ENCODE peak calls at places on chromosome 5, in seven cellular contexts. K is CD4-positive, CD25-positive, alpha-beta regulatory T cell; H is IMR-90; C is CD4-positive, alpha-beta memory T cell; Z is esophagus muscularis mucosa; A is AG04450; Y is H7. R is an unnamed sample.

GRCh38 chr5:59040007-59040803 is 457.3 kb downstream of the RAB3C start:
- DNase-seq in K (no peak), Z (no peak), Y (no peak), H (no peak), A (no peak), C (no peak), R (no peak)

GRCh38 chr5:44862808-44863207 is 54.1 kb downstream of the MRPS30 start:
- DNase-seq in Z (no peak), K (peak; percentile 14), H (peak; percentile 1), A (no peak), C (no peak), Y (no peak), R (peak; percentile 35)

GRCh38 chr5:144205141-144205551 is 34.5 kb downstream of the KCTD16 start:
- DNase-seq in Y (peak; percentile 73), K (no peak), A (no peak), H (peak; percentile 50), C (no peak), Z (no peak), R (peak; percentile 32)

GRCh38 chr5:137498301-137498735 is 808 bp downstream of the SPOCK1 start:
- DNase-seq in Z (peak; percentile 84), C (no peak), H (no peak), K (no peak), A (no peak), Y (peak; percentile 83), R (no peak)

GRCh38 chr5:119418782-119419101 is 33.6 kb upstream of the HSD17B4 start:
- DNase-seq in Z (no peak), Y (no peak), H (no peak), K (no peak), C (no peak), A (no peak), R (no peak)

GRCh38 chr5:134438268-134438622 is 26.6 kb upstream of the CDKN2AIPNL start:
- DNase-seq in H (peak; percentile 90), C (no peak), A (no peak), K (no peak), Z (no peak), Y (no peak), R (no peak)

GRCh38 chr5:177426566-177427210 is at the start of gene GRK6:
- DNase-seq in Z (no peak), C (peak; percentile 73), H (no peak), A (no peak), K (peak; percentile 91), Y (peak; percentile 100), R (peak; percentile 39)

GRCh38 chr5:169696621-169697517 is 59.8 kb downstream of the DOCK2 start:
- DNase-seq in K (no peak), Z (no peak), A (no peak), Y (no peak), H (peak; percentile 25), C (no peak), R (no peak)

GRCh38 chr5:43798740-43799139 is 195.8 kb downstream of the NNT start:
- DNase-seq in H (no peak), C (no peak), K (no peak), Y (no peak), Z (no peak), A (no peak), R (no peak)

GRCh38 chr5:148858106-148858505 is 31.7 kb downstream of the ADRB2 start:
- DNase-seq in C (no peak), Z (no peak), K (no peak), A (no peak), Y (no peak), H (no peak), R (no peak)

GRCh38 chr5:93585753-93586385 is 2.8 kb downstream of the NR2F1 start:
- DNase-seq in Y (peak; percentile 50), K (no peak), A (no peak), H (peak; percentile 45), Z (peak; percentile 78), C (no peak), R (no peak)

GRCh38 chr5:71586052-71586940 is 844 bp upstream of the MCCC2 start:
- DNase-seq in Z (peak; percentile 80), A (no peak), C (no peak), H (peak; percentile 11), Y (peak; percentile 53), K (no peak), R (no peak)

GRCh38 chr5:122035913-122036312 is 42.1 kb downstream of the LOX start:
- DNase-seq in H (no peak), A (no peak), Z (no peak), Y (no peak), C (no peak), K (no peak), R (no peak)

GRCh38 chr5:154771383-154771901 is 16.3 kb downstream of the LARP1 start:
- DNase-seq in H (peak; percentile 92), Y (peak; percentile 47), A (peak; percentile 73), C (no peak), Z (no peak), K (no peak), R (peak; percentile 20)

GRCh38 chr5:55472642-55473041 is 62.1 kb downstream of the PLPP1 start:
- DNase-seq in C (no peak), Y (no peak), K (no peak), Z (no peak), H (no peak), A (no peak), R (no peak)

DNA sequence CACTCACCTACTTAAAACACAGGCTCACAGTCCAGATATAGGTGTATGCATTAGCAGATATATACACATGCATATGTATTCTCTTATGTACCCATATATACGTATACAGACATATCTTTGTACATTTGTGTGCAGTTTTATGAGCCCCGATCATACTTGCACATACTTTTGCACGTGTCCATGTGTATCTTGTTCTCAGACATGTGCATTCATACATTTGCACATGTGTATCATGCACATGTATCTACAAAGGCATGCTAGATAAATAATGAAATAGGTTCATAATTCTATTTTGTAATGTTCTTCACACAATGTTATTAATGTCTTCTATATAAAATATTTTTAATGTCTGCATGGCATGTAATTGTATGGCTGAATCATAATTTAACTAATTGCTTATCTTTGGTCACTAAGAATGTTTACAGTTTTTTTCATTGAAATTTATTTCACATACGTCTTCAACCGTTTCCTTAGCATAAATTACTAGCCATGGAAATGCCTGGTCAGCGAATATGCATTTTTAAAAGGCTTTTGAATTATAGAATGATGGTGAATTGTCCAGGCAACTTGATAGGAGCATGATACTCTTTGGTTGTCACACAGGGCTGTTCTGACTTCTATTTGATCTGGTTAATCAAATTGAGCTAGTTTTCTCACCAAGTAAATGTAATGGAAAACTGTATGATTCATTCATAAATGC is 2.6 kb downstream of the NDFIP1 start:
- DNase-seq in Z (no peak), Y (no peak), A (no peak), C (no peak), K (no peak), H (no peak), R (no peak)
- H3K4me3 ChIP-seq in Z (no peak overlapping the region), Y (no peak overlapping the region), A (no peak overlapping the region), C (peak overlapping the region; percentile 6), K (peak overlapping the region; percentile 99), H (no peak overlapping the region), R (no peak overlapping the region)

GRCh38 chr5:83572271-83572670 is 100.7 kb downstream of the VCAN start:
- DNase-seq in Y (no peak), H (no peak), K (no peak), C (no peak), Z (no peak), A (no peak), R (no peak)

GRCh38 chr5:83576341-83576740 is 104.8 kb downstream of the VCAN start:
- DNase-seq in Z (no peak), Y (no peak), K (no peak), C (no peak), H (peak; percentile 52), A (no peak), R (no peak)

GRCh38 chr5:83577036-83577636 is 105.6 kb downstream of the VCAN start:
- DNase-seq in H (peak; percentile 32), A (no peak), Z (no peak), C (no peak), K (no peak), Y (no peak), R (no peak)
- H3K4me3 ChIP-seq in H (no peak overlapping the region), A (no peak overlapping the region), Z (no peak overlapping the region), C (no peak overlapping the region), K (no peak overlapping the region), Y (no peak overlapping the region), R (no peak overlapping the region)

DNA sequence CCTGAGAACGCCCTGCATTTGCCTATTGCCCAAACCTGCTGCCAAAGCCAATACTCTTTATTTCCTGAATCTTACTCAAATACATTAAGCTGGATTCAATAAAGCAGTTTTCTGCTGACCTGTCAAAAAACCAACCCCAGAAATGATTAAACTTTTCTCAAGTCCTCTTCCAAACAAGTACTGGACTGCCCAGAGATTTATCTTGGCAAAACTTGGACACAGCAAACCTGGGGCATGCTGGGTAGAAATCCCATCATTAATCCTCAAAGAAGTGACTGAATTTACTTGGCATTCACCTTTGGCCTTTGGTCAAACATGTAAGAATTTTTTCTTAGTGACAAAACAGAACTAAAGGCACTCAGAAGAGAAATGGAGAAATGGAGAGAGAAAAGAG is 248.5 kb upstream of the NREP start:
- DNase-seq in Z (no peak), Y (no peak), C (no peak), A (no peak), H (peak; percentile 50), K (no peak), R (no peak)
- H3K4me3 ChIP-seq in Z (no peak overlapping the region), Y (no peak overlapping the region), C (no peak overlapping the region), A (no peak overlapping the region), H (no peak overlapping the region), K (no peak overlapping the region), R (no peak overlapping the region)

GRCh38 chr5:173234129-173234793 is 745 bp downstream of the NKX2-5 start:
- DNase-seq in Y (peak; percentile 74), H (no peak), K (no peak), Z (no peak), C (no peak), A (no peak), R (peak; percentile 38)

GRCh38 chr5:173233347-173234128 is 1.5 kb downstream of the NKX2-5 start:
- DNase-seq in A (no peak), C (no peak), Y (peak; percentile 61), Z (no peak), K (no peak), H (no peak), R (no peak)

GRCh38 chr5:173231381-173231766 is 3.6 kb downstream of the NKX2-5 start:
- DNase-seq in K (no peak), H (no peak), C (no peak), A (no peak), Y (peak; percentile 41), Z (no peak), R (no peak)

GRCh38 chr5:173231996-173232498 is 3.0 kb downstream of the NKX2-5 start:
- DNase-seq in K (no peak), A (no peak), Y (peak; percentile 56), C (no peak), H (no peak), Z (no peak), R (no peak)

DNA sequence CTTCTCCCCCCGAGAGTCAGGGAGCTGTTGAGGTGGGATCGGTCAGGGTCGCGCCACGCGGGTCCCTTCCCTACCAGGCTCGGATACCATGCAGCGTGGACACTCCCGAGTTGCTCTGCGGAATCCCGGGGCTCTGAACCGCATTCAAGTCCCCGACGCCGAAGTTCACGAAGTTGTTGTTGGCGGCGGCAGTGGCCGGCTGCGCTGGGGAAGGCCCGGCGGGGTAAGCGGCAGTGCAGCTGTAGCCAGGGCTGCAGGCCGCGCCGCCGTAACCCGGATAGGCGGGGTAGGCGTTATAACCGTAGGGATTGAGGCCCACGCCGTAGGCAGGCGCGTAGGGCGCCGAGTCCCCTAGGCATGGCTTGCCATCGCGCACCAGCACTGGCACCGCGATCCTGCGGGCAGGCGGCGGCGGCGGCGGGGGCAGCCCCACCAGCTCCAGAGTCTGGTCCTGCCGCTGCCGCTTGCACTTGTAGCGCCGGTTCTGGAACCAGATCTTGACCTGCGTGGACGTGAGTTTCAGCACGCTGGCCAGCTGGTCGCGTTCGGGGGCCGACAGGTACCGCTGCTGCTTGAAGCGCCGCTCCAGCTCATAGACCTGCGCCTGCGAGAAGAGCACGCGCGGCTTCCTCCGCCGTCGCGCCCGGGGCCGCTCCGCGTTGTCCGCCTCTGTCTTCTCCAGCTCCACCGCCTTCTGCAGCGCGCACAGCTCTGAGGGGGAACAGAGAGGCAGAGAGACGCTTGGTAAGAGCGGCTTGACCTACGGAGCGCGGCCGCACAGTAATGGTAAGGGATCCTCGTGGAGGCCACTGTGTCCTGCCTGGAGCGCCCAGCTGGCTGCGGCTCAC is 2.3 kb downstream of the NKX2-5 start:
- DNase-seq in A (no peak), Y (peak; percentile 79), C (no peak), K (peak; percentile 20), H (no peak), Z (no peak), R (no peak)
- H3K4me3 ChIP-seq in A (no peak overlapping the region), Y (no peak overlapping the region), C (no peak overlapping the region), K (no peak overlapping the region), H (no peak overlapping the region), Z (peak overlapping the region; percentile 23), R (no peak overlapping the region)

R was measured in A673.